ENCODE peak calls at places on chromosomes 7 and 10, in seven cellular contexts. K is body of pancreas, N is AG10803, U is epithelial cell of esophagus, Y is left ventricle myocardium inferior, A is cardiac muscle cell, C is skeletal muscle cell. F is an unnamed sample.

GRCh38 chr7:119664601-119665000 is 608.4 kb upstream of the KCND2 start:
- DNase-seq in K (no peak), N (peak), U (peak), Y (no peak), A (no peak), C (peak), F (no peak)

GRCh38 chr7:152869677-152870051 is 110.1 kb downstream of the ACTR3B start:
- DNase-seq in K (no peak), N (no peak), U (no peak), Y (no peak), A (no peak), C (no peak), F (no peak)

GRCh38 chr10:113058175-113058961 is 108.3 kb downstream of the TCF7L2 start:
- DNase-seq in K (no peak), N (peak), U (peak), Y (no peak), A (peak), C (peak), F (no peak)

GRCh38 chr7:145082366-145083240 is 246.8 kb upstream of the TPK1 start:
- DNase-seq in K (no peak), N (no peak), U (peak), Y (no peak), A (no peak), C (no peak), F (no peak)

GRCh38 chr10:79608505-79609375 is 2.0 kb upstream of the SFTPA1 start:
- DNase-seq in K (peak), N (peak), U (peak), Y (no peak), A (peak), C (no peak), F (no peak)

GRCh38 chr7:16619979-16620408 is 25.6 kb downstream of the ANKMY2 start:
- DNase-seq in K (no peak), N (no peak), U (peak), Y (no peak), A (no peak), C (no peak), F (no peak)

GRCh38 chr7:97971120-97971989 is 18.6 kb downstream of the OCM2 start:
- DNase-seq in K (peak), N (peak), U (peak), Y (no peak), A (peak), C (no peak), F (peak)

GRCh38 chr10:15433850-15434537 is 62.9 kb upstream of the FAM171A1 start:
- DNase-seq in K (peak), N (peak), U (peak), Y (no peak), A (peak), C (no peak), F (no peak)

GRCh38 chr10:96688789-96689188 is 31.5 kb downstream of the PIK3AP1 start:
- DNase-seq in K (no peak), N (no peak), U (no peak), Y (no peak), A (no peak), C (no peak), F (no peak)

GRCh38 chr10:59006511-59007306 is 169.7 kb upstream of the PHYHIPL start:
- DNase-seq in K (peak), N (peak), U (peak), Y (no peak), A (no peak), C (peak), F (no peak)

GRCh38 chr10:113093188-113094113 is 143.4 kb downstream of the TCF7L2 start:
- DNase-seq in K (peak), N (no peak), U (peak), Y (no peak), A (no peak), C (no peak), F (no peak)

GRCh38 chr7:55537458-55537825 is 34.9 kb downstream of the VOPP1 start:
- DNase-seq in K (no peak), N (no peak), U (no peak), Y (no peak), A (no peak), C (no peak), F (no peak)

GRCh38 chr7:55539380-55539779 is 32.9 kb downstream of the VOPP1 start:
- DNase-seq in K (no peak), N (no peak), U (no peak), Y (no peak), A (no peak), C (no peak), F (no peak)

GRCh38 chr7:55536619-55537457 is 35.5 kb downstream of the VOPP1 start:
- DNase-seq in K (no peak), N (no peak), U (no peak), Y (no peak), A (no peak), C (no peak), F (no peak)

GRCh38 chr7:55538538-55538937 is 33.8 kb downstream of the VOPP1 start:
- DNase-seq in K (no peak), N (peak), U (peak), Y (no peak), A (no peak), C (peak), F (no peak)

DNA sequence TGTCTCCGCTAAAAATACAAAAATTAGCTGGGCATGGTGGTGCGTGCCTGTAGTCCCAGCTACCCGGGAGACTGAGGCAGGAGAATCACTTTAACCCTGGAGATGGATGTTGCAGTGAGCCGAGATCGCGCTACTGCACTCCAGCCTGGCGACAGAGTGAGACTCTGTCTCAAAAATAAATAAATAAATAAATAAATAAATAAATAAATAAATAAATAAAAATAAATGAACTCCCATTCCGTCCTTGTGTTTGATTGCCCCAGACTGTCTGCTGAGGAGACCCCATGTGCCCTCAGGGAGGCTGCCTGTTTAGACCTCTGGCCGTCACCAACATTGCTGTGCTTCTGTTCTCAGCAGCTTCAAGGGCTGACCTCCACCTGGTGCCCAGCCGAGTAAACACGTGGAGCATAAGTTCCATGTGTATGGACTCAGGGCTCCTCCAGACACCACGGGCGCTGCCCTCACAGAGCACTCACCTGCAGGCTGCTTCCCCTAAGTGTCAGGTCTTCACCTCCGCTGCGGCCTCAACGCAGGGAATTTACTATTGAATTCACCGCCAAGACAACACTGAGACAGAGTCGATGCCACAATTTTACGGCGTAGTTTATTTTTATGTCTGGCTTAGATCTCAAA is 32.0 kb downstream of the VOPP1 start:
- DNase-seq in K (no peak), N (no peak), U (no peak), Y (no peak), A (no peak), C (no peak), F (no peak)
- H3K4me3 ChIP-seq in K (no peak), N (no peak), U (no peak), Y (no peak), A (no peak), C (no peak), F (no peak)

DNA sequence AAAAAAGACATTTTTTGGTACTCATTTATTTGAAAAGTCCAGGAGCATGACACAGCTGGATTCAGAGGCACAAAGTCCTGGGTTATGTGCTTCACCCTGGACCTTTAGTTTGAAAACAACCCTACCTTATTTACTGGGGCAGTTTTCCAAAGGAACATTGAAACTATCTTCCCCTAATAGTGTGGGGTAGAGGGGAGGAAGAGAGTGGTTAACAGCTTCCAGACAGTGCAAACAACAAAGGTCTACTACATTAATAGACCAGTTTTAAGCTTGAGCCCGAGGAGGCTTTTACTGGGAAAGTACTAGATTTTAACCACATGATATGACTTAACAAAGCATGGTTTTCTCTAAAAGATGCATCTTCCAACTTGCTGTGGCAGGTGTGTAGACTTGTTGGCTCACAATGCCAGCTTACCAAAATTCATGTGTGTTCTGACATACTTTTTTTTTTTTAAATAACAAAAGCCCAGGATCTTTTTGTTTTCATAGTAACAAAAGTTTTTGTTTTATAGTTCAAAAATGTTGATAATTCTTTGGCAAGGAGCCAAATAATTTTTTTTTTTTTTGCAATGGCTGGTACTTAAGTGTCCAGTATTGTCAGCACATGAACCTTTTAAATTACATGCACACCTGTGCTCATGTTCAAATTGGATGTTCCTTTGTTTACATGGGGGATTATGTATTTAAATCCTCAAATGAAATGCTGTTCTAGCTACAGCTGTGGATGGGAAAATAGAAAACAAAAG is 1.8 kb downstream of the GSTO1 start:
- DNase-seq in K (no peak), N (no peak), U (peak), Y (no peak), A (no peak), C (no peak), F (no peak)
- H3K4me3 ChIP-seq in K (no peak), N (peak), U (peak), Y (peak), A (peak), C (peak), F (no peak)

GRCh38 chr7:29607889-29608288 is 44.3 kb downstream of the PRR15 start:
- DNase-seq in K (no peak), N (peak), U (peak), Y (no peak), A (peak), C (no peak), F (no peak)

GRCh38 chr7:29604702-29605101 is 41.1 kb downstream of the PRR15 start:
- DNase-seq in K (no peak), N (no peak), U (no peak), Y (no peak), A (no peak), C (no peak), F (no peak)

GRCh38 chr7:29606287-29606721 is 42.7 kb downstream of the PRR15 start:
- DNase-seq in K (no peak), N (peak), U (peak), Y (no peak), A (peak), C (peak), F (no peak)

GRCh38 chr7:29607259-29607658 is 43.6 kb downstream of the PRR15 start:
- DNase-seq in K (no peak), N (no peak), U (no peak), Y (no peak), A (no peak), C (no peak), F (no peak)

GRCh38 chr7:29606830-29607229 is 43.2 kb downstream of the PRR15 start:
- DNase-seq in K (no peak), N (no peak), U (no peak), Y (no peak), A (no peak), C (no peak), F (no peak)
- H3K4me3 ChIP-seq in K (no peak), N (no peak), U (no peak), Y (no peak), A (no peak), C (no peak), F (no peak)

DNA sequence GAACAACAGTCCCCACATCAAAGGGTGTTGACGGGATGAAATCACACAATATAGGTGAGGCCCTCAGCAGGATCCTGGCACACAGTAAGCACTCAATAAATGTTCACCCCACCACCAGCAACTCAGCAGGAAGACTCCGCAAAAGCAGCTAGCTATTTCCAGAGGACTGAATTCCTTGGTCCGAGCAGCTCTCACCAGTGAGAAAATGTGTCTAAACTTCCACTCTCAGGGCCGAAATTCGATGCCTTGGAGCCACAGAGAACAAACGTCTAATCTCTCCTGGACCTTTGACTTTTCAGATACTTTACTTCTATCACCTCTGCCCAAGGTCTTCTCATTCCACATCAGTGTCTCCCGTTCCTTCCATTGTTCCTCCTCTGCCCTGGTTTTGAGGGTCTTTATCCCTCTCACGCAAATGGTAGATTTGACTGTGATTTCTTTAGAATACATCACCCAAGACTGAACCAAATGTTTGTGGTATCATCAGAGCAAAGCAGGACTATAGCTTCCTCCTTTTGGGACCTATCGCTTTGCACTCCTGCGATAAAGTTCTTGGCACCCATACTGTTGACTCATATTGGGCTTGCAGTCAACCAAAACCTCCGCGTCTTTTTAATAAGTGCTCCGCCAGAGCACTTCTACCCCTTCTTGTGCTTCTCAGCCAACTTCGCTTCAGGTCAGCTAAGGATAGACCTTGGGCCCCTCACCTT is 903 bp upstream of the NT5C2 start:
- DNase-seq in K (peak), N (peak), U (peak), Y (no peak), A (no peak), C (no peak), F (no peak)
- H3K4me3 ChIP-seq in K (no peak), N (no peak), U (no peak), Y (peak), A (no peak), C (no peak), F (no peak)

DNA sequence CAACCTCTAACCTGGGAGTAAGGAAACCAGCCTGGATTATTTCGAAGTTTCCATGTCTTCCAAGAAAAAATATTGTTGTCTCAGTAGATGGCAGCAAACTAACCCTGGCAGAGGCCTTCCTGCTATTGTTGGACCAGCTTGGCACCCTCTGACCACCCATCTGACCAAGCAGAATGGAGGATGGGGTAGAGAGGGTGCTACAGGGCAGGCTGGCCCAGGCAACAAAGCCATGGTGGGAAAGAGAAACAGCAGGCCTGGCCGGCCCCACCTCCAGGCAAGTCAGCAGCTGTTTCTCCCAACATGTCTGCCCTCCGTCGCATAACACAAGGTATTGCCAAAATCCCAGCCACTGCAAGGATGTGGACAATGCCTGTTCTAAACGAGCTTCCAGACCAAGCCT is 95.0 kb downstream of the FAM53B start:
- DNase-seq in K (no peak), N (no peak), U (peak), Y (peak), A (no peak), C (no peak), F (peak)
- H3K4me3 ChIP-seq in K (no peak), N (no peak), U (no peak), Y (no peak), A (no peak), C (no peak), F (no peak)